ENCODE peak calls at places on chromosome 22, in eight cellular contexts. P is adrenal gland; G is cardiac muscle cell; A is neuronal stem cell; I is H1; H is small intestine; F is esophagus muscularis mucosa; S is CD4-positive, alpha-beta memory T cell. T is an unnamed sample.
A peak's percentile ranks its signal among the peaks of the same experiment; 100 is the strongest.

GRCh38 chr22:49036513-49036912 is 791.2 kb downstream of the BRD1 start:
- DNase-seq in H (no peak), A (no peak), S (no peak), F (no peak), P (no peak), I (no peak), G (no peak), T (no peak)

GRCh38 chr22:22935546-22936157 is 48.0 kb downstream of the IGLL5 start:
- DNase-seq in I (no peak), G (no peak), S (no peak), F (no peak), A (no peak), P (no peak), H (no peak), T (peak; percentile 97)

GRCh38 chr22:39134366-39135091 is 18.0 kb downstream of the CBX7 start:
- DNase-seq in H (no peak), G (no peak), S (no peak), F (no peak), P (no peak), I (no peak), A (no peak), T (no peak)

GRCh38 chr22:36453855-36454378 is 27.5 kb downstream of the TXN2 start:
- DNase-seq in P (no peak), S (no peak), G (no peak), I (no peak), A (no peak), H (no peak), F (no peak), T (no peak)

GRCh38 chr22:48940988-48941902 is 886.4 kb downstream of the BRD1 start:
- DNase-seq in P (no peak), H (no peak), S (no peak), G (no peak), I (peak; percentile 37), A (no peak), F (peak; percentile 86), T (no peak)

GRCh38 chr22:27669798-27670599 is 131.6 kb downstream of the MN1 start:
- DNase-seq in F (no peak), I (peak; percentile 58), S (no peak), G (no peak), A (no peak), H (no peak), P (peak; percentile 47), T (no peak)

GRCh38 chr22:22076937-22077703 is 94.5 kb upstream of the TOP3B start:
- DNase-seq in I (no peak), H (no peak), A (no peak), P (no peak), S (no peak), G (no peak), F (no peak), T (no peak)

GRCh38 chr22:48319321-48320047 is 1508.2 kb downstream of the BRD1 start:
- DNase-seq in P (no peak), I (no peak), F (no peak), G (no peak), H (no peak), A (no peak), S (no peak), T (no peak)

GRCh38 chr22:37991738-37992442 is 7.5 kb upstream of the SOX10 start:
- DNase-seq in P (no peak), I (no peak), A (no peak), H (no peak), F (no peak), S (no peak), G (no peak), T (no peak)

GRCh38 chr22:33835196-33835788 is 85.0 kb downstream of the LARGE1 start:
- DNase-seq in H (no peak), G (no peak), P (no peak), S (no peak), A (no peak), F (no peak), I (no peak), T (no peak)

GRCh38 chr22:24233235-24233634 is 11.6 kb downstream of the GGT5 start:
- DNase-seq in P (no peak), G (no peak), S (no peak), F (no peak), A (no peak), H (no peak), I (no peak), T (no peak)

GRCh38 chr22:20965104-20965887 is 1.8 kb upstream of the AIFM3 start:
- DNase-seq in A (no peak), G (peak; percentile 33), I (peak; percentile 66), S (no peak), H (no peak), F (no peak), P (no peak), T (no peak)

GRCh38 chr22:41504397-41504796 is 35.5 kb downstream of the ACO2 start:
- DNase-seq in P (peak; percentile 75), I (no peak), G (no peak), F (no peak), A (no peak), H (no peak), S (no peak), T (peak; percentile 96)

GRCh38 chr22:30665786-30666185 is 1.9 kb downstream of the DUSP18 start:
- DNase-seq in S (no peak), I (no peak), A (no peak), H (peak; percentile 83), G (no peak), P (no peak), F (no peak), T (no peak)

GRCh38 chr22:25742918-25743708 is 1.1 kb downstream of the MYO18B start:
- DNase-seq in P (no peak), H (no peak), F (no peak), I (no peak), A (no peak), G (no peak), S (no peak), T (no peak)

GRCh38 chr22:25744694-25745093 is 2.7 kb downstream of the MYO18B start:
- DNase-seq in I (no peak), S (no peak), F (no peak), A (no peak), H (no peak), P (no peak), G (no peak), T (no peak)

GRCh38 chr22:25739659-25740344 is 2.2 kb upstream of the MYO18B start:
- DNase-seq in F (no peak), S (no peak), A (no peak), P (no peak), I (no peak), H (no peak), G (no peak), T (no peak)

GRCh38 chr22:25745341-25746011 is 3.5 kb downstream of the MYO18B start:
- DNase-seq in F (no peak), H (no peak), G (no peak), I (no peak), A (no peak), P (no peak), S (no peak), T (no peak)

DNA sequence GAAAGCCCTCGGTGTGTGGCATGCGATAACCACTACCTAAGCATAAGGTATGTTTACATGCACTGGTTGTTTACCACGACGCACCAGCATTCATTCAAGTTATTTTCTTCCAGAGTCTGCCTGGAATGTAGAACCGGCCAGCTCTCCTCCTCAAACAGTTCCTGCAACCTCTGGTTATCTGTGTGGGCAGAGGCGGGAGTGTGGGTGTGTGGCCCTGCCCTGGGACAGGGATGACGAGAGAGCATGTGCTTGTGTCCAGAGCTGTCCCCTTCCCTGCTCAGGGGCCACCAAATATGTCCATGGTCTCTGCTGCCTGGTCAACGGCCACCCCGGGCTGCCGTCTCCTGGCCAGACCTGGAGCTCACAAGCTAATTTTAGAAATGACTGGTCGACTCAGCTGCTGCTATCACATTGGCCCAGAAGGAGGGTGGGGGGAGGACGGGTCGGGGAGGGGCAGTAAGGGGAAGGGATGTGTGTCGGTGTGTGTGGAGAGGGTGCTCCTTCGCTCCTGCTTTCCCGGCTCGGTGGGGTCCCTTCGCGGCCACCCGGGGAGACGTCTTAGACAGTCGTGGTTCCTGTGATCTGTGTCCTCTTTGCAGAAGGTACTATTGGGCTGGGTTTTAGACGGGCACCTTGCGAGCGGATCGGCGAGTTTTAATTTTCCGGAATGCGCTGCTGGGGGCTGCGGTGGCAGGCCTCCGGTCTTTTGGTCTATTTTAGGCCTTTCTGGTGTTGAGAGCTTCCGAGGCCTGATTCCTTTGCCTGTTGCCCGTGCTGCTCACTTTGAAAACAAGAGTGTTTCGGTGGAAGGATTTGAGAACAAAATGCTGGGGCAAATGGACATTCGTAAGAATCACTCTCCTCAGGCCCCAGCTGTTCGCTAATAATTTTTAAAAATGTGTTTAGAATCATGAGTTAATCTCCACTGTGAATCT is at the start of gene MYO18B:
- DNase-seq in G (peak; percentile 94), A (no peak), I (no peak), P (no peak), H (no peak), S (no peak), F (no peak), T (no peak)
- H3K4me3 ChIP-seq in G (peak within 1 kb of the TSS; percentile 59), A (no peak within 1 kb of the TSS), I (no peak within 1 kb of the TSS), P (no peak within 1 kb of the TSS), H (no peak within 1 kb of the TSS), S (no peak within 1 kb of the TSS), F (no peak within 1 kb of the TSS), T (no peak within 1 kb of the TSS)

GRCh38 chr22:42984814-42985540 is 30.0 kb downstream of the PACSIN2 start:
- DNase-seq in A (no peak), I (no peak), H (no peak), F (no peak), G (no peak), P (no peak), S (no peak), T (no peak)
- H3K4me1 ChIP-seq in A (peaks cover 15% of the 10 kb centered on the region), I (no peaks in the 10 kb centered on the region), H (peaks cover 1% of the 10 kb centered on the region), F (peaks cover 54% of the 10 kb centered on the region), G (peaks cover 12% of the 10 kb centered on the region), P (peaks cover 18% of the 10 kb centered on the region), S (no peaks in the 10 kb centered on the region), T (no peaks in the 10 kb centered on the region)

GRCh38 chr22:50057868-50058311 is at the start of gene TTLL8:
- DNase-seq in A (no peak), P (no peak), H (no peak), I (no peak), G (no peak), S (no peak), F (no peak), T (no peak)

GRCh38 chr22:50057292-50057867 is 718 bp downstream of the TTLL8 start:
- DNase-seq in I (no peak), P (no peak), H (no peak), G (no peak), A (no peak), S (no peak), F (no peak), T (no peak)

GRCh38 chr22:50059185-50059880 is 1.2 kb upstream of the TTLL8 start:
- DNase-seq in P (no peak), H (no peak), F (no peak), A (peak; percentile 66), G (peak; percentile 72), I (no peak), S (no peak), T (peak; percentile 75)

GRCh38 chr22:50059881-50060262 is 1.8 kb upstream of the TTLL8 start:
- DNase-seq in G (no peak), P (no peak), F (no peak), I (no peak), A (no peak), H (no peak), S (no peak), T (no peak)

GRCh38 chr22:50058338-50059184 is 463 bp upstream of the TTLL8 start:
- DNase-seq in H (no peak), G (no peak), S (no peak), F (no peak), I (no peak), A (no peak), P (no peak), T (no peak)
- H3K4me3 ChIP-seq in H (no peak overlapping the region), G (no peak overlapping the region), S (no peak overlapping the region), F (peak overlapping the region; percentile 37), I (peak overlapping the region; percentile 46), A (peak overlapping the region; percentile 66), P (no peak overlapping the region), T (peak overlapping the region; percentile 34)

GRCh38 chr22:42915980-42916765 is 59.1 kb upstream of the ARFGAP3 start:
- DNase-seq in S (no peak), A (no peak), I (peak; percentile 70), P (no peak), H (peak; percentile 66), G (peak; percentile 44), F (no peak), T (no peak)
- H3K4me1 ChIP-seq in S (no peaks in the 10 kb centered on the region), A (peaks cover 6% of the 10 kb centered on the region), I (peaks cover 16% of the 10 kb centered on the region), P (peaks cover 8% of the 10 kb centered on the region), H (no peaks in the 10 kb centered on the region), G (peaks cover 23% of the 10 kb centered on the region), F (peaks cover 73% of the 10 kb centered on the region), T (no peaks in the 10 kb centered on the region)

T was measured in Karpas-422.